ENCODE peak calls at places on chromosomes 12 and 14, in nine cellular contexts. K is SJSA1; I is neural crest cell; D is hypothalamus; X is activated T-helper 1 cell treated with anti-CD3 and anti-CD28 coated beads, Interleukin-12 subunit alpha, Interleukin-12 subunit beta, Interleukin-2, Interleukin-4 antibody, amounts not matched to agents 30 ng/mL and 10 ng/mL and 1 ng/mL, durations not matched to agents 14 hours and 24 hours and 36 hours; H is GM10248; R is midbrain; L is activated CD8-positive, alpha-beta memory T cell treated with anti-CD3 and anti-CD28 coated beads for 48 hours; J is non-pigmented ciliary epithelial cell. Y is an unnamed sample.

GRCh38 chr12:121000530-121000929 is 15.8 kb downstream of the C12orf43 start:
- DNase-seq in J (no peak), L (no peak), R (no peak), D (no peak), K (no peak), H (no peak), X (no peak), I (no peak), Y (no peak)

GRCh38 chr14:61270714-61271113 is 10.4 kb downstream of the TMEM30B start:
- DNase-seq in X (no peak), J (no peak), D (no peak), I (no peak), R (no peak), H (no peak), K (no peak), L (no peak), Y (no peak)

GRCh38 chr14:103109789-103110415 is 13.4 kb upstream of the TNFAIP2 start:
- DNase-seq in D (no peak), L (no peak), J (peak), R (no peak), H (no peak), K (peak), X (no peak), I (no peak), Y (no peak)

GRCh38 chr14:83706555-83706954 is 1823.4 kb upstream of the FLRT2 start:
- DNase-seq in K (no peak), X (no peak), R (no peak), I (no peak), J (no peak), L (no peak), D (no peak), H (no peak), Y (no peak)

GRCh38 chr12:5047094-5047493 is 3.4 kb downstream of the KCNA5 start:
- DNase-seq in D (no peak), L (no peak), R (peak), H (no peak), X (no peak), J (no peak), I (no peak), K (no peak), Y (no peak)

GRCh38 chr12:47910486-47910885 is 5.7 kb upstream of the VDR start:
- DNase-seq in J (no peak), D (no peak), L (no peak), R (no peak), K (no peak), H (no peak), I (no peak), X (no peak), Y (no peak)

GRCh38 chr12:132489078-132489601 is 811 bp upstream of the FBRSL1 start:
- DNase-seq in J (no peak), K (no peak), L (peak), X (peak), H (no peak), I (peak), R (no peak), D (no peak), Y (no peak)

GRCh38 chr12:78703820-78704525 is 160.6 kb upstream of the SYT1 start:
- DNase-seq in H (no peak), I (no peak), L (no peak), K (no peak), J (peak), D (no peak), X (no peak), R (no peak), Y (no peak)

GRCh38 chr14:56594428-56594827 is 14.8 kb downstream of the TMEM260 start:
- DNase-seq in J (no peak), R (no peak), D (no peak), L (no peak), I (no peak), X (no peak), K (no peak), H (no peak), Y (no peak)

GRCh38 chr12:12872934-12873275 is 18.5 kb upstream of the GPRC5A start:
- DNase-seq in X (no peak), L (no peak), I (no peak), R (no peak), J (no peak), K (peak), H (no peak), D (no peak), Y (no peak)

GRCh38 chr14:67485501-67486095 is 2.9 kb downstream of the TMEM229B start:
- DNase-seq in I (no peak), K (no peak), D (no peak), X (no peak), R (no peak), H (no peak), J (no peak), L (no peak), Y (no peak)

GRCh38 chr12:12749433-12749832 is 32.3 kb downstream of the CDKN1B start:
- DNase-seq in I (no peak), R (peak), H (no peak), X (no peak), D (no peak), L (no peak), K (peak), J (no peak), Y (no peak)

GRCh38 chr12:95182868-95183415 is 34.3 kb downstream of the FGD6 start:
- DNase-seq in L (no peak), R (no peak), X (no peak), K (peak), H (no peak), D (no peak), J (peak), I (no peak), Y (no peak)

GRCh38 chr14:55805250-55805649 is 225.2 kb downstream of the KTN1 start:
- DNase-seq in L (no peak), R (no peak), X (no peak), J (no peak), H (no peak), I (no peak), D (no peak), K (no peak), Y (no peak)

GRCh38 chr12:103800252-103800771 is 40.7 kb downstream of the NT5DC3 start:
- DNase-seq in D (no peak), L (no peak), H (no peak), R (peak), K (no peak), J (no peak), I (no peak), X (no peak), Y (no peak)

GRCh38 chr14:93011650-93012317 is 88.8 kb downstream of the CHGA start:
- DNase-seq in H (no peak), I (no peak), L (no peak), J (no peak), R (peak), X (no peak), D (no peak), K (no peak), Y (peak)

GRCh38 chr12:66087365-66087943 is 43.1 kb downstream of the LLPH start:
- DNase-seq in L (peak), K (peak), R (peak), X (peak), J (no peak), D (peak), I (peak), H (peak), Y (no peak)

GRCh38 chr12:122948605-122949004 is 17.7 kb downstream of the ABCB9 start:
- DNase-seq in X (no peak), D (no peak), L (no peak), I (no peak), R (no peak), K (no peak), J (no peak), H (no peak), Y (no peak)

GRCh38 chr12:130017571-130018449 is 114.0 kb upstream of the TMEM132D start:
- DNase-seq in L (no peak), D (peak), K (no peak), J (no peak), R (peak), X (no peak), I (no peak), H (no peak), Y (no peak)